ENCODE peak calls at places on chromosome 3, in nine cellular contexts. T is mammary epithelial cell, Z is WERI-Rb-1, N is fibroblast of lung, M is fibroblast of pulmonary artery, Q is AG04449, U is upper lobe of right lung, A is A673, I is cardiac muscle cell. P is an unnamed sample.

GRCh38 chr3:17407576-17407975 is 334.9 kb downstream of the TBC1D5 start:
- DNase-seq in T (no peak), Z (no peak), N (no peak), M (no peak), Q (no peak), U (no peak), A (no peak), I (no peak), P (no peak)

GRCh38 chr3:132210476-132211346 is 106.5 kb upstream of the ACP3 start:
- DNase-seq in T (peak; percentile 41), Z (peak; percentile 69), N (no peak), M (peak; percentile 3), Q (no peak), U (no peak), A (peak; percentile 38), I (no peak), P (peak; percentile 53)

GRCh38 chr3:58270485-58270884 is 32.9 kb downstream of the ABHD6 start:
- DNase-seq in T (no peak), Z (no peak), N (no peak), M (no peak), Q (no peak), U (no peak), A (no peak), I (no peak), P (no peak)

GRCh38 chr3:112464264-112464663 is 35.0 kb downstream of the BTLA start:
- DNase-seq in T (no peak), Z (no peak), N (no peak), M (peak; percentile 31), Q (no peak), U (no peak), A (no peak), I (peak; percentile 36), P (no peak)

GRCh38 chr3:72376917-72377710 is 471.1 kb downstream of the SHQ1 start:
- DNase-seq in T (no peak), Z (no peak), N (no peak), M (no peak), Q (no peak), U (no peak), A (no peak), I (no peak), P (no peak)

GRCh38 chr3:136189859-136190617 is 6.1 kb downstream of the MSL2 start:
- DNase-seq in T (no peak), Z (no peak), N (no peak), M (no peak), Q (no peak), U (no peak), A (no peak), I (no peak), P (no peak)

GRCh38 chr3:36837089-36837488 is 72.7 kb upstream of the DCLK3 start:
- DNase-seq in T (no peak), Z (no peak), N (no peak), M (no peak), Q (no peak), U (no peak), A (peak; percentile 37), I (no peak), P (no peak)

GRCh38 chr3:38327335-38328009 is 19.1 kb upstream of the XYLB start:
- DNase-seq in T (peak; percentile 93), Z (no peak), N (peak; percentile 62), M (peak; percentile 41), Q (no peak), U (no peak), A (no peak), I (peak; percentile 46), P (peak; percentile 71)

DNA sequence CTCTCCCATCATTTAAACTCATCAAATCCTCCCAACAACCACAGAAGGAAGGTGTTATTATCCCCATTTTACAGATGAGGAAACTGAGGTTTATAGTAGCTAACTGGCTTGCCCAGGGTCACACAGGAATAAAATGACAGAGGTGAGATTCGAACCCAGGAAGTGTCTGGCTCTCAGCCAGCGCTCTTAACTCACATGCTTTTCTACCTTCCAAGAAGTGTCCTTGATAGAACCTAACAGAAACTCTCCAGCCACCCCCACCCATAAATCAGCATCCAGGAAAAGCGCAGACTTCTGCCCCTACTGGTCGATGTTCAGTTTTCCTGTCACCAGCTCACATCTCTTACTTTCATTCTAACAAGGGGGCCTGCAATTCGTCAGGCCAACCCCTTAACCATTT is 51.7 kb downstream of the SPATA12 start:
- DNase-seq in T (no peak), Z (no peak), N (no peak), M (peak; percentile 10), Q (no peak), U (no peak), A (peak; percentile 8), I (peak; percentile 26), P (no peak)
- TF ChIP-seq CTCF in T (peak; percentile 20), Z (peak; percentile 28), N (peak; percentile 22), M (peak; percentile 36), Q (no peak), U (peak; percentile 15), A (peak; percentile 38), I (peak; percentile 39), P (peak; percentile 16)

GRCh38 chr3:4979401-4980228 is at the start of gene BHLHE40:
- DNase-seq in T (no peak), Z (no peak), N (peak; percentile 59), M (no peak), Q (no peak), U (no peak), A (peak; percentile 44), I (peak; percentile 53), P (no peak)

GRCh38 chr3:4980229-4981159 is 1.3 kb downstream of the BHLHE40 start:
- DNase-seq in T (peak; percentile 81), Z (peak; percentile 86), N (peak; percentile 93), M (peak; percentile 95), Q (no peak), U (peak; percentile 94), A (peak; percentile 79), I (peak; percentile 97), P (peak; percentile 63)

GRCh38 chr3:4981688-4982494 is 2.7 kb downstream of the BHLHE40 start:
- DNase-seq in T (peak; percentile 82), Z (no peak), N (peak; percentile 76), M (peak; percentile 87), Q (no peak), U (no peak), A (no peak), I (peak; percentile 81), P (peak; percentile 74)

GRCh38 chr3:4982773-4983738 is 3.8 kb downstream of the BHLHE40 start:
- DNase-seq in T (peak; percentile 69), Z (no peak), N (no peak), M (peak; percentile 49), Q (no peak), U (no peak), A (no peak), I (no peak), P (peak; percentile 52)

DNA sequence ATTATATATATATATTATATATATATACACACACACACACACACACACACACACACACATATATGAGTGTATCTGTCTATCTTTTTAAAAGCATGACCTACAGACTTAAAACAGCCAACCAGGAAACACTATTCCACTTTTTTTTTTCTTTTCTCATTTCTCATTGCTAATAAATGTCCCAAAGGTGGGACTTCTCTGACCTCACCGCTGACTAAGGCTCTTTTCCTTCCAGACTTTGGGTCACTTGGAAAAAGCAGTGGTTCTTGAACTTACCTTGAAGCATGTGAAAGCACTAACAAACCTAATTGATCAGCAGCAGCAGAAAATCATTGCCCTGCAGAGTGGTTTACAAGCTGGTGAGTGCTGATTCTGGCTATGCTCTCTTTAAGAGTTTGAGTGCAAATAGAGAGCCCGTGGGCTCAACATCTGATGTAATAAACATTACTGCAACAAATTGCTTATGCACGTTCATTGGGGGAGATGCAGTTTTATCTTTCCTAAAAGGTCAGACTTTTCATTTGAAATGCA is 2.0 kb downstream of the BHLHE40 start:
- DNase-seq in T (no peak), Z (no peak), N (peak; percentile 33), M (peak; percentile 55), Q (no peak), U (no peak), A (no peak), I (peak; percentile 43), P (peak; percentile 30)
- H3K4me3 ChIP-seq in T (peak overlapping the region; percentile 84), Z (peak overlapping the region; percentile 98), N (peak overlapping the region; percentile 77), M (peak overlapping the region; percentile 100), Q (peak overlapping the region; percentile 99), U (peak overlapping the region; percentile 98), A (no peak overlapping the region), I (peak overlapping the region; percentile 67), P (peak overlapping the region; percentile 95)

GRCh38 chr3:53841296-53841695 is 4.9 kb downstream of the CHDH start:
- DNase-seq in T (no peak), Z (no peak), N (no peak), M (no peak), Q (no peak), U (no peak), A (no peak), I (no peak), P (no peak)

GRCh38 chr3:53844262-53845102 is 1.7 kb downstream of the CHDH start:
- DNase-seq in T (no peak), Z (no peak), N (no peak), M (no peak), Q (no peak), U (no peak), A (no peak), I (no peak), P (no peak)

GRCh38 chr3:53843195-53844177 is 2.7 kb downstream of the CHDH start:
- DNase-seq in T (no peak), Z (peak; percentile 47), N (no peak), M (no peak), Q (no peak), U (no peak), A (no peak), I (no peak), P (no peak)

GRCh38 chr3:53845103-53845880 is 927 bp downstream of the CHDH start:
- DNase-seq in T (peak; percentile 37), Z (peak; percentile 39), N (peak; percentile 39), M (peak; percentile 17), Q (no peak), U (peak; percentile 86), A (peak; percentile 3), I (peak; percentile 40), P (peak; percentile 16)

GRCh38 chr3:53842436-53843194 is 3.6 kb downstream of the CHDH start:
- DNase-seq in T (peak; percentile 90), Z (no peak), N (no peak), M (peak; percentile 23), Q (no peak), U (no peak), A (no peak), I (peak; percentile 59), P (peak; percentile 10)
- TF ChIP-seq CTCF in T (peak; percentile 29), Z (no peak), N (no peak), M (peak; percentile 10), Q (no peak), U (no peak), A (no peak), I (peak; percentile 28), P (no peak)

GRCh38 chr3:151460774-151461450 is at the start of gene IGSF10:
- DNase-seq in T (no peak), Z (peak; percentile 8), N (no peak), M (peak; percentile 7), Q (no peak), U (peak; percentile 75), A (peak; percentile 53), I (peak; percentile 38), P (no peak)

GRCh38 chr3:151456065-151456464 is 4.8 kb downstream of the IGSF10 start:
- DNase-seq in T (no peak), Z (no peak), N (no peak), M (no peak), Q (no peak), U (no peak), A (no peak), I (no peak), P (no peak)

GRCh38 chr3:151459360-151459759 is 1.5 kb downstream of the IGSF10 start:
- DNase-seq in T (no peak), Z (no peak), N (no peak), M (no peak), Q (no peak), U (no peak), A (no peak), I (peak; percentile 25), P (no peak)

GRCh38 chr3:151462278-151462779 is 1.5 kb upstream of the IGSF10 start:
- DNase-seq in T (no peak), Z (no peak), N (no peak), M (no peak), Q (no peak), U (no peak), A (no peak), I (no peak), P (no peak)

GRCh38 chr3:151460240-151460639 is 621 bp downstream of the IGSF10 start:
- DNase-seq in T (peak; percentile 20), Z (no peak), N (peak; percentile 5), M (peak; percentile 16), Q (no peak), U (no peak), A (peak; percentile 28), I (peak; percentile 29), P (peak; percentile 13)
- H3K4me3 ChIP-seq in T (no peak overlapping the region), Z (no peak overlapping the region), N (peak overlapping the region; percentile 54), M (peak overlapping the region; percentile 61), Q (no peak overlapping the region), U (peak overlapping the region; percentile 54), A (peak overlapping the region; percentile 59), I (peak overlapping the region; percentile 31), P (no peak overlapping the region)